ENCODE peak calls at places on chromosomes 2 and 18, in six cellular contexts. W, L, I, O, P and J are unnamed samples.

GRCh38 chr2:239244625-239245024 is 156.2 kb downstream of the HDAC4 start:
- DNase-seq in W (no peak), L (no peak), I (no peak), O (no peak), P (no peak), J (no peak)

GRCh38 chr18:29225351-29225750 is 1048.4 kb upstream of the CDH2 start:
- DNase-seq in W (peak; percentile 71), L (peak; percentile 10), I (peak; percentile 52), O (no peak), P (no peak), J (peak; percentile 78)

GRCh38 chr2:120431386-120432292 is 85.7 kb downstream of the INHBB start:
- DNase-seq in W (no peak), L (no peak), I (no peak), O (no peak), P (no peak), J (no peak)

GRCh38 chr2:27803046-27803445 is 31.5 kb downstream of the MRPL33 start:
- DNase-seq in W (no peak), L (no peak), I (no peak), O (no peak), P (no peak), J (no peak)

GRCh38 chr18:3816601-3817363 is 366.8 kb downstream of the TGIF1 start:
- DNase-seq in W (peak; percentile 97), L (peak; percentile 97), I (peak; percentile 95), O (no peak), P (no peak), J (peak; percentile 100)

GRCh38 chr2:108403494-108403893 is 25.7 kb downstream of the SULT1C4 start:
- DNase-seq in W (peak; percentile 63), L (peak; percentile 70), I (peak; percentile 26), O (peak; percentile 30), P (no peak), J (peak; percentile 72)

GRCh38 chr18:30527917-30528316 is 514.6 kb downstream of the DSC3 start:
- DNase-seq in W (no peak), L (no peak), I (no peak), O (no peak), P (no peak), J (no peak)

GRCh38 chr2:206800501-206801416 is 35.4 kb downstream of the FASTKD2 start:
- DNase-seq in W (peak; percentile 51), L (peak; percentile 78), I (peak; percentile 84), O (peak; percentile 59), P (peak; percentile 66), J (peak; percentile 68)

GRCh38 chr2:183070942-183071844 is 7.4 kb upstream of the DUSP19 start:
- DNase-seq in W (peak; percentile 16), L (peak; percentile 52), I (peak; percentile 68), O (peak; percentile 44), P (peak; percentile 70), J (peak; percentile 30)
- TF ChIP-seq CTCF in W (peak; percentile 19), L (peak; percentile 71), I (peak; percentile 72), O (peak; percentile 61), P (no peak), J (peak; percentile 60)

GRCh38 chr2:219836647-219837177 is 209.3 kb downstream of the SLC4A3 start:
- DNase-seq in W (no peak), L (peak; percentile 37), I (peak; percentile 34), O (no peak), P (no peak), J (no peak)
- TF ChIP-seq CTCF in W (peak; percentile 14), L (peak; percentile 65), I (peak; percentile 45), O (peak; percentile 42), P (no peak), J (peak; percentile 41)

DNA sequence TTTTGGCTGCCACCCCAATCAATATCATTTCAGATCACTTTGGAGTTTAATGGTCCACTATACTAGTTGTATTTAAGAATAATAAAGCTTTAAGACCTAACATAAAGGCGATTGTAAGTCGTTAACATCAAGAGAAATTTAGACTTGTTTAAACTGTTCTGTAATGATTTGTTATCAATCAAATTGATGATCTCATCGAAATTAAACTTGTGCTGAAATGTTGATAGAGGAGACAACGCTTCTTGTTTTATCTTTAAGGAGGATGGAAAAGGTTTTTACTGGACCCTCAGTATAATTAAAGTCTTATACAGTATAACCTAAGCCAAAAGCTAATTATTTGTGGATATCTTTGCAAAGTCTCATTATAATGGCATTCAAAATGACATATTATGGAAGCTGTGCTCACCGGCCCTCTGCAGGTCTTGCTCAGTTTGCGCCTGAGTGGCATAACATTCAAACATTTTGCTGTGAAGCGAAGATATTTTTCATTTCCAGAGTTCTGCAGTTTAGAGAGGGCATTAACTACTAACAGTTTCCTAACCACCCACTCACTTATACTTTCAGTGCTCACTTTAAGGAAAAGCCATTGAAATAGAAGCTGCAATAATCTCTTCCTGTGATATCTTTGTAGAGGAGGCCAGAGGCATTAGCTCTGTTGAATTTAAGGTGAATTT is 1.4 kb upstream of the SERTAD2 start:
- DNase-seq in W (no peak), L (peak; percentile 37), I (peak; percentile 38), O (no peak), P (no peak), J (peak; percentile 45)
- TF ChIP-seq CTCF in W (peak; percentile 39), L (peak; percentile 58), I (peak; percentile 43), O (peak; percentile 57), P (peak; percentile 18), J (peak; percentile 12)

DNA sequence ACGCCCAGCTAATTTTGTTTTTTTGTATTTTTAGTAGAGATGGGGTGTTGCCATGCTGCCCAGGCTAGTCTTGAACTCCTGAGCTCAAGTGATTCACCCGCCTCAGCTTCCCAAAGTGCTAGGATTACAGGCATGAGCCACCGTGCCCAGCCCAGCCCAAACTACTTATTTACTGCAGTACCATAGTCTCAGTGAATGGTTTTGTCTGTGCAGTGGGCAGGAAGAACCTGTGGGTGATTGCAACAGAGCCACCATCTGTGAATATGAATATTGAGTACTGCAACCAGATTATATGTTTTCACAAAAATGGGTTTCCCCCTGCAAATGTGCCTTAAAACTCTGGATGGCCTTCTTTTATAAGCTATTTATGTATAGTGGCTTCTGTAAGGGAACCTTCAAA is 9.1 kb downstream of the MPPE1 start:
- DNase-seq in W (no peak), L (no peak), I (no peak), O (no peak), P (no peak), J (no peak)
- TF ChIP-seq CTCF in W (no peak), L (no peak), I (no peak), O (no peak), P (no peak), J (no peak)

GRCh38 chr2:235638541-235639192 is 144.8 kb downstream of the AGAP1 start:
- DNase-seq in W (no peak), L (no peak), I (no peak), O (no peak), P (no peak), J (no peak)
- TF ChIP-seq CTCF in W (no peak), L (no peak), I (peak; percentile 4), O (no peak), P (no peak), J (no peak)

GRCh38 chr2:163808406-163808805 is 72.6 kb upstream of the FIGN start:
- DNase-seq in W (no peak), L (no peak), I (peak; percentile 4), O (no peak), P (no peak), J (no peak)
- TF ChIP-seq CTCF in W (no peak), L (no peak), I (no peak), O (no peak), P (no peak), J (no peak)

GRCh38 chr18:389658-390357 is 110.7 kb downstream of the COLEC12 start:
- DNase-seq in W (peak; percentile 83), L (peak; percentile 75), I (peak; percentile 11), O (no peak), P (no peak), J (peak; percentile 35)
- TF ChIP-seq CTCF in W (peak; percentile 20), L (peak; percentile 12), I (peak; percentile 19), O (peak; percentile 26), P (no peak), J (peak; percentile 36)

DNA sequence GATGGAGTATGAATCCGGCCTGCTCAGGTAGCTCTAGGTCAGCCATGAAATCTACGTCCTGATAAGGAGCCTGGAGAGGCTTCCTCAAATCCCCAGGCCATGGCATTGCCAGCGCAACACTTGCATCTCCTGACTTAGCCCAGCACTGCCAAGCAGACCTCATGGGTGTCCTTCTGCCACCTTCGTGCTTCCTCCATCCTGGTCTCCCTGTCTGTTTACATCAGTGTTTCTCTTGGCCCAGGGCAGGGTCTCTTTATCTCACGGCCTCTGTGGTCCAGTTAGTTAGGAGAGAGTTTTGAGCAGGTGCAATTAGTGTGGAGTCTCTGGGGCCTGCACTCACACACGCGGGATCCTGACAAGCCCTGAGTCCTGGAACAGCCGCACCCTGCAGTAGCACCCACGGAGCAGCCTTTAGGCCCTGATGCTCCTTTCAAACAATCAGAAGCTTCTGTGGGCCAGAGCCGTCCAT is 193.1 kb upstream of the ARL4C start:
- DNase-seq in W (no peak), L (no peak), I (no peak), O (no peak), P (no peak), J (no peak)
- TF ChIP-seq CTCF in W (no peak), L (no peak), I (no peak), O (no peak), P (no peak), J (no peak)